ENCODE peak calls at places on chromosomes 5 and 9, in nine cellular contexts. One of them, this sample, is unnamed.

GRCh38 chr5:90983748-90984147 is 399.4 kb downstream of the ARRDC3 start:
- DNase-seq in RWPE1: no peak
- DNase-seq in mammary epithelial cell: no peak
- DNase-seq in GM13976: no peak
- DNase-seq in HFFc6: no peak
- DNase-seq in foreskin fibroblast: no peak
- DNase-seq in progenitor cell of endocrine pancreas: no peak
- DNase-seq in astrocyte of the spinal cord: no peak
- DNase-seq in colonic mucosa: no peak
- DNase-seq in this sample: no peak

GRCh38 chr9:12681620-12682019 is 11.6 kb upstream of the TYRP1 start:
- DNase-seq in astrocyte of the spinal cord: peak
- DNase-seq in colonic mucosa: no peak
- DNase-seq in GM13976: no peak
- DNase-seq in mammary epithelial cell: peak
- DNase-seq in foreskin fibroblast: peak
- DNase-seq in progenitor cell of endocrine pancreas: no peak
- DNase-seq in RWPE1: no peak
- DNase-seq in HFFc6: peak
- DNase-seq in this sample: no peak

GRCh38 chr5:23352437-23352836 is 155.0 kb upstream of the PRDM9 start:
- DNase-seq in RWPE1: no peak
- DNase-seq in foreskin fibroblast: no peak
- DNase-seq in progenitor cell of endocrine pancreas: no peak
- DNase-seq in GM13976: no peak
- DNase-seq in mammary epithelial cell: peak
- DNase-seq in HFFc6: no peak
- DNase-seq in astrocyte of the spinal cord: no peak
- DNase-seq in colonic mucosa: no peak
- DNase-seq in this sample: no peak

GRCh38 chr9:115651456-115651855 is 502.1 kb upstream of the PAPPA start:
- DNase-seq in colonic mucosa: no peak
- DNase-seq in GM13976: no peak
- DNase-seq in HFFc6: peak
- DNase-seq in foreskin fibroblast: no peak
- DNase-seq in progenitor cell of endocrine pancreas: no peak
- DNase-seq in mammary epithelial cell: no peak
- DNase-seq in astrocyte of the spinal cord: no peak
- DNase-seq in RWPE1: no peak
- DNase-seq in this sample: no peak

GRCh38 chr9:37540634-37541033 is 35.5 kb downstream of the FBXO10 start:
- DNase-seq in progenitor cell of endocrine pancreas: no peak
- DNase-seq in mammary epithelial cell: no peak
- DNase-seq in colonic mucosa: peak
- DNase-seq in GM13976: no peak
- DNase-seq in RWPE1: no peak
- DNase-seq in HFFc6: no peak
- DNase-seq in foreskin fibroblast: no peak
- DNase-seq in astrocyte of the spinal cord: no peak
- DNase-seq in this sample: no peak

GRCh38 chr5:55604611-55605067 is 69.9 kb upstream of the PLPP1 start:
- DNase-seq in HFFc6: peak
- DNase-seq in astrocyte of the spinal cord: peak
- DNase-seq in progenitor cell of endocrine pancreas: no peak
- DNase-seq in RWPE1: peak
- DNase-seq in mammary epithelial cell: no peak
- DNase-seq in GM13976: no peak
- DNase-seq in colonic mucosa: no peak
- DNase-seq in foreskin fibroblast: peak
- DNase-seq in this sample: no peak

GRCh38 chr5:164600166-164600715 is 1094.8 kb downstream of the MAT2B start:
- DNase-seq in astrocyte of the spinal cord: peak
- DNase-seq in foreskin fibroblast: no peak
- DNase-seq in HFFc6: no peak
- DNase-seq in mammary epithelial cell: peak
- DNase-seq in GM13976: no peak
- DNase-seq in colonic mucosa: no peak
- DNase-seq in progenitor cell of endocrine pancreas: no peak
- DNase-seq in RWPE1: peak
- DNase-seq in this sample: no peak

GRCh38 chr5:90548069-90548593 is 10.5 kb upstream of the ADGRV1 start:
- DNase-seq in colonic mucosa: peak
- DNase-seq in progenitor cell of endocrine pancreas: no peak
- DNase-seq in GM13976: no peak
- DNase-seq in mammary epithelial cell: no peak
- DNase-seq in astrocyte of the spinal cord: no peak
- DNase-seq in foreskin fibroblast: no peak
- DNase-seq in HFFc6: peak
- DNase-seq in RWPE1: no peak
- DNase-seq in this sample: no peak

GRCh38 chr9:33082538-33083326 is 6.3 kb upstream of the SMU1 start:
- DNase-seq in GM13976: no peak
- DNase-seq in RWPE1: no peak
- DNase-seq in foreskin fibroblast: no peak
- DNase-seq in mammary epithelial cell: peak
- DNase-seq in HFFc6: no peak
- DNase-seq in progenitor cell of endocrine pancreas: no peak
- DNase-seq in colonic mucosa: no peak
- DNase-seq in astrocyte of the spinal cord: no peak
- DNase-seq in this sample: no peak

GRCh38 chr5:99775189-99775588 is 760.0 kb upstream of the FAM174A start:
- DNase-seq in progenitor cell of endocrine pancreas: no peak
- DNase-seq in GM13976: no peak
- DNase-seq in RWPE1: no peak
- DNase-seq in HFFc6: no peak
- DNase-seq in foreskin fibroblast: no peak
- DNase-seq in astrocyte of the spinal cord: no peak
- DNase-seq in mammary epithelial cell: no peak
- DNase-seq in colonic mucosa: no peak
- DNase-seq in this sample: no peak

GRCh38 chr9:130234340-130235260 is 31.0 kb upstream of the HMCN2 start:
- DNase-seq in astrocyte of the spinal cord: peak
- DNase-seq in mammary epithelial cell: no peak
- DNase-seq in progenitor cell of endocrine pancreas: no peak
- DNase-seq in HFFc6: peak
- DNase-seq in colonic mucosa: no peak
- DNase-seq in foreskin fibroblast: peak
- DNase-seq in GM13976: no peak
- DNase-seq in RWPE1: no peak
- DNase-seq in this sample: no peak

GRCh38 chr5:57671371-57671770 is 188.8 kb upstream of the ACTBL2 start:
- DNase-seq in RWPE1: no peak
- DNase-seq in progenitor cell of endocrine pancreas: no peak
- DNase-seq in astrocyte of the spinal cord: no peak
- DNase-seq in mammary epithelial cell: no peak
- DNase-seq in HFFc6: no peak
- DNase-seq in colonic mucosa: no peak
- DNase-seq in GM13976: no peak
- DNase-seq in foreskin fibroblast: no peak
- DNase-seq in this sample: no peak

GRCh38 chr9:124077915-124078572 is 66.5 kb downstream of the LHX2 start:
- DNase-seq in HFFc6: peak
- DNase-seq in GM13976: no peak
- DNase-seq in colonic mucosa: no peak
- DNase-seq in foreskin fibroblast: peak
- DNase-seq in RWPE1: peak
- DNase-seq in astrocyte of the spinal cord: no peak
- DNase-seq in progenitor cell of endocrine pancreas: no peak
- DNase-seq in mammary epithelial cell: peak
- DNase-seq in this sample: no peak

GRCh38 chr9:26308328-26308727 is 584.3 kb downstream of the CAAP1 start:
- DNase-seq in progenitor cell of endocrine pancreas: no peak
- DNase-seq in colonic mucosa: no peak
- DNase-seq in HFFc6: peak
- DNase-seq in GM13976: no peak
- DNase-seq in mammary epithelial cell: no peak
- DNase-seq in foreskin fibroblast: no peak
- DNase-seq in RWPE1: no peak
- DNase-seq in astrocyte of the spinal cord: no peak
- DNase-seq in this sample: no peak

GRCh38 chr5:69225859-69226258 is 8.8 kb upstream of the CDK7 start:
- DNase-seq in astrocyte of the spinal cord: no peak
- DNase-seq in GM13976: no peak
- DNase-seq in HFFc6: no peak
- DNase-seq in colonic mucosa: no peak
- DNase-seq in mammary epithelial cell: no peak
- DNase-seq in foreskin fibroblast: no peak
- DNase-seq in RWPE1: no peak
- DNase-seq in progenitor cell of endocrine pancreas: no peak
- DNase-seq in this sample: no peak

GRCh38 chr5:174386306-174386705 is 338.1 kb upstream of the MSX2 start:
- DNase-seq in astrocyte of the spinal cord: no peak
- DNase-seq in HFFc6: no peak
- DNase-seq in mammary epithelial cell: no peak
- DNase-seq in foreskin fibroblast: no peak
- DNase-seq in GM13976: no peak
- DNase-seq in colonic mucosa: no peak
- DNase-seq in progenitor cell of endocrine pancreas: no peak
- DNase-seq in RWPE1: no peak
- DNase-seq in this sample: no peak

GRCh38 chr5:113292535-113292934 is 142.3 kb downstream of the TSSK1B start:
- DNase-seq in progenitor cell of endocrine pancreas: no peak
- DNase-seq in foreskin fibroblast: no peak
- DNase-seq in HFFc6: no peak
- DNase-seq in colonic mucosa: no peak
- DNase-seq in astrocyte of the spinal cord: no peak
- DNase-seq in mammary epithelial cell: no peak
- DNase-seq in RWPE1: no peak
- DNase-seq in GM13976: no peak
- DNase-seq in this sample: no peak

DNA sequence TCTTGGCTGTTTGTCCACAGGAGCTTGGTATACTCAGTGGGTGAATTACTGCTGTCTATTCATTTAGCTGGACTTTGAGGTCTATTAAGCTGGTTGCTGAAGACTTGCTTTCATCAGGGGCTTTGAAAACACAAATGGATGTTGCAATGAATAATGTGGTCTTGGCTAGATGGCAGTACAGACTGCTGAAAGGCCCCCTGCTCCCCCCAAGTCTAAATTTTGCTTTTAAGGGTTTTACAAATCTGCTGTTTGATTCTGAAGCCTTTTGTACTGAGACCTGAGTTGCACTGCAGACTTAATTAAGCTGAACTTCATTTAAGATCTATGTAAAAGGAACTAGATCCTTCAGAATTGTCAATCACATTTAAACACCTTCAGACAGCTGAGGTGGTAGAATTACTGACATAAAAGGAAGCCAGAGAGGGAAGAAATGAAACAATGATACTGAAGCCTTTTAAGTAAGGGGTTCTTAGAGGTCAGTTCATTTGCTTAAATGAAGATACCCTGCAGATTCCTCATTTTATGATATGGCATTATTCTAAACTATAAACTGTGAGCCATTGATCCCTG is 37.3 kb downstream of the KCTD16 start:
- DNase-seq in astrocyte of the spinal cord: no peak
- DNase-seq in progenitor cell of endocrine pancreas: no peak
- DNase-seq in HFFc6: no peak
- DNase-seq in mammary epithelial cell: no peak
- DNase-seq in RWPE1: no peak
- DNase-seq in colonic mucosa: no peak
- DNase-seq in GM13976: no peak
- DNase-seq in foreskin fibroblast: no peak
- DNase-seq in this sample: no peak
- TF ChIP-seq CTCF in astrocyte of the spinal cord: no peak
- TF ChIP-seq CTCF in progenitor cell of endocrine pancreas: peak
- TF ChIP-seq CTCF in HFFc6: peak
- TF ChIP-seq CTCF in mammary epithelial cell: no peak
- TF ChIP-seq CTCF in RWPE1: no peak
- TF ChIP-seq CTCF in colonic mucosa: no peak
- TF ChIP-seq CTCF in GM13976: no peak
- TF ChIP-seq CTCF in foreskin fibroblast: no peak
- TF ChIP-seq CTCF in this sample: no peak

DNA sequence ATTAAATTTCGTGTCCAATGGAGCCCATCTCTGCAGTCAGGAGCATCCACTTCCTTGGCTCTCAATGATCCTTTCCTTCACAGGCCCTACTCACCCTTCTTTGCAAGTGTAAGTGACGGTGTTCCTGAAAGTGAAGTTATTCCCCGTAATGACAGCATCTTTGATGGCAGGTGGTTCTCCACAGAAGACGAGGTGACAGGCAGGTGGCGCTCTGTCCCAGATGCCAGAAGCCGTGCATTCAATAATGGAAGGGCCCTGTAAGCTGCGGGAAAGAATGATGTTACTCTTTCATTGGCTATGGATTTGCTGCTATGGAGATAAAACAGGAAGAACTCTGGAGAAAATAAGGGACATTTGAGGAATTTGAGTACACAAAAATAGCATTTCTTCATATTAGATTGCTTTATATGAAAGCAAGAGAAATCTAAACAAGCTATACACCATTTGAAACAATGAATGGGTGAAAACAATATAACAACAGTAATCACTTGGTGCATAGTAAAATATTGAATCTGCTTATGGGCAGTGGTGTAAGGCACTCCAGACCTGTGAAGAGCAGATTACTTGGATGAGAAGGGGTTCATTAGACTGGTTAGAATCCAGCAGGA is 89.9 kb upstream of the TXNDC8 start:
- DNase-seq in foreskin fibroblast: peak
- DNase-seq in mammary epithelial cell: peak
- DNase-seq in GM13976: peak
- DNase-seq in progenitor cell of endocrine pancreas: no peak
- DNase-seq in astrocyte of the spinal cord: peak
- DNase-seq in HFFc6: peak
- DNase-seq in colonic mucosa: peak
- DNase-seq in RWPE1: peak
- DNase-seq in this sample: no peak
- TF ChIP-seq CTCF in foreskin fibroblast: peak
- TF ChIP-seq CTCF in mammary epithelial cell: peak
- TF ChIP-seq CTCF in GM13976: peak
- TF ChIP-seq CTCF in progenitor cell of endocrine pancreas: peak
- TF ChIP-seq CTCF in astrocyte of the spinal cord: peak
- TF ChIP-seq CTCF in HFFc6: peak
- TF ChIP-seq CTCF in colonic mucosa: peak
- TF ChIP-seq CTCF in RWPE1: peak
- TF ChIP-seq CTCF in this sample: no peak

GRCh38 chr9:104608336-104608735 is 2.9 kb upstream of the OR13C2 start:
- DNase-seq in RWPE1: no peak
- DNase-seq in GM13976: no peak
- DNase-seq in progenitor cell of endocrine pancreas: no peak
- DNase-seq in colonic mucosa: no peak
- DNase-seq in astrocyte of the spinal cord: no peak
- DNase-seq in foreskin fibroblast: no peak
- DNase-seq in mammary epithelial cell: no peak
- DNase-seq in HFFc6: no peak
- DNase-seq in this sample: no peak
- TF ChIP-seq CTCF in RWPE1: peak
- TF ChIP-seq CTCF in GM13976: no peak
- TF ChIP-seq CTCF in progenitor cell of endocrine pancreas: no peak
- TF ChIP-seq CTCF in colonic mucosa: no peak
- TF ChIP-seq CTCF in astrocyte of the spinal cord: no peak
- TF ChIP-seq CTCF in foreskin fibroblast: no peak
- TF ChIP-seq CTCF in mammary epithelial cell: peak
- TF ChIP-seq CTCF in HFFc6: peak
- TF ChIP-seq CTCF in this sample: no peak

DNA sequence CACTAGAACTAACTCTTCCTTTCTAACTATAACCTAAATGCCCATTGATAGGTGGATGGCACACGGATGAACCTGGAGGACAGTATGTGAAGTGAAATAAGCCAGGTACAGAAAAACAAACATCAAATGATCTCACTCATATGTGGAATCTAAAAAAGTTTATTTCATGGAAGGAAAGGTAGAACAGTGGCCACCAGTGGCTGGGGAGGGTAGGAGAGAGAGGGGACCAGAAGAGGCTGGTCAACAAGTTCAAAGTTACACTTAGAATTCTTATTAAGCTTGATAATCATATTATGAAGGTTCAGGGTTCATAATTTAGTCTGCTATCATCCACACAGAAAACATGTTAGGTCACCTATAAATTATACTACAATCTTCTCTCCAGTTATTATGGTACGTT is 107.6 kb upstream of the SLC12A2 start:
- DNase-seq in RWPE1: no peak
- DNase-seq in mammary epithelial cell: no peak
- DNase-seq in GM13976: no peak
- DNase-seq in colonic mucosa: no peak
- DNase-seq in astrocyte of the spinal cord: no peak
- DNase-seq in HFFc6: no peak
- DNase-seq in foreskin fibroblast: no peak
- DNase-seq in progenitor cell of endocrine pancreas: no peak
- DNase-seq in this sample: no peak
- TF ChIP-seq CTCF in RWPE1: no peak
- TF ChIP-seq CTCF in mammary epithelial cell: peak
- TF ChIP-seq CTCF in GM13976: no peak
- TF ChIP-seq CTCF in colonic mucosa: no peak
- TF ChIP-seq CTCF in astrocyte of the spinal cord: peak
- TF ChIP-seq CTCF in HFFc6: peak
- TF ChIP-seq CTCF in foreskin fibroblast: no peak
- TF ChIP-seq CTCF in progenitor cell of endocrine pancreas: no peak
- TF ChIP-seq CTCF in this sample: no peak

This sample was measured in natural killer cell.